ENCODE peak calls at places on chromosomes 6 and 20, in eight cellular contexts. U is IMR-90, B is aorta, R is neuronal stem cell, M is breast epithelium, Z is stomach, L is mesendoderm, N is A549. H is an unnamed sample.

GRCh38 chr6:69181964-69182363 is 546.9 kb downstream of the ADGRB3 start:
- DNase-seq in Z (no peak), M (no peak), N (no peak), B (no peak), U (no peak), R (no peak), L (no peak), H (no peak)

GRCh38 chr6:116975600-116975999 is 98.6 kb downstream of the RFX6 start:
- DNase-seq in M (no peak), R (no peak), Z (no peak), U (peak), L (no peak), N (no peak), B (no peak), H (no peak)

GRCh38 chr20:7137395-7138151 is 370.1 kb downstream of the BMP2 start:
- DNase-seq in R (no peak), Z (no peak), L (no peak), B (no peak), U (no peak), M (no peak), N (no peak), H (no peak)

GRCh38 chr6:18242062-18242851 is 22.1 kb downstream of the DEK start:
- DNase-seq in B (no peak), L (peak), M (no peak), R (no peak), Z (no peak), U (peak), N (no peak), H (peak)

GRCh38 chr20:47847882-47848485 is 62.7 kb upstream of the SULF2 start:
- DNase-seq in Z (no peak), M (no peak), N (no peak), B (no peak), L (peak), R (no peak), U (no peak), H (no peak)

GRCh38 chr20:23349338-23350006 is 1.1 kb upstream of the NXT1 start:
- DNase-seq in L (peak), M (no peak), B (no peak), N (peak), Z (no peak), R (no peak), U (no peak), H (no peak)

GRCh38 chr6:139708342-139709199 is 334.1 kb upstream of the CITED2 start:
- DNase-seq in B (no peak), M (no peak), N (peak), U (peak), L (peak), Z (no peak), R (peak), H (peak)

GRCh38 chr6:79947191-79948173 is at the start of gene ELOVL4:
- DNase-seq in L (peak), U (peak), B (peak), Z (peak), R (peak), N (peak), M (no peak), H (peak)

GRCh38 chr20:38295811-38296210 is 8.1 kb upstream of the BPI start:
- DNase-seq in U (no peak), B (no peak), Z (no peak), M (no peak), R (no peak), N (no peak), L (no peak), H (no peak)

GRCh38 chr6:55977959-55978358 is 102.6 kb upstream of the BMP5 start:
- DNase-seq in M (no peak), B (no peak), Z (no peak), R (no peak), U (no peak), L (no peak), N (no peak), H (no peak)

GRCh38 chr6:158131926-158132325 is 36.1 kb downstream of the SERAC1 start:
- DNase-seq in B (no peak), R (no peak), N (peak), U (peak), L (peak), Z (no peak), M (no peak), H (no peak)

GRCh38 chr6:125414507-125414906 is 112.7 kb upstream of the HDDC2 start:
- DNase-seq in B (no peak), N (no peak), U (no peak), L (no peak), R (no peak), Z (no peak), M (no peak), H (no peak)

GRCh38 chr6:11413728-11414127 is 123.8 kb upstream of the TMEM170B start:
- DNase-seq in R (no peak), L (no peak), B (no peak), Z (no peak), U (peak), M (no peak), N (no peak), H (no peak)

GRCh38 chr6:158374020-158374419 is 61.8 kb downstream of the TULP4 start:
- DNase-seq in N (no peak), R (no peak), Z (no peak), B (no peak), U (peak), L (no peak), M (no peak), H (no peak)

GRCh38 chr20:37276494-37277252 is 12.8 kb upstream of the MANBAL start:
- DNase-seq in B (peak), N (no peak), M (no peak), R (no peak), Z (peak), L (no peak), U (peak), H (peak)

GRCh38 chr6:170366248-170366960 is 59.8 kb downstream of the FAM120B start:
- DNase-seq in U (no peak), L (no peak), B (no peak), R (no peak), M (no peak), N (no peak), Z (no peak), H (no peak)

GRCh38 chr6:160274846-160275510 is 16.4 kb upstream of the SLC22A2 start:
- DNase-seq in L (no peak), M (no peak), R (no peak), Z (no peak), U (no peak), N (no peak), B (no peak), H (no peak)

GRCh38 chr20:47790032-47790965 is 5.0 kb upstream of the SULF2 start:
- DNase-seq in Z (no peak), B (peak), L (no peak), R (no peak), M (no peak), U (peak), N (no peak), H (peak)

GRCh38 chr20:33209789-33210188 is 7.4 kb upstream of the BPIFA3 start:
- DNase-seq in Z (peak), R (peak), L (peak), U (peak), N (peak), B (peak), M (peak), H (no peak)

GRCh38 chr6:127069659-127070279 is 48.7 kb upstream of the RSPO3 start:
- DNase-seq in M (no peak), N (peak), R (peak), L (peak), B (no peak), U (peak), Z (no peak), H (no peak)

GRCh38 chr6:3454206-3455016 is 2.4 kb downstream of the SLC22A23 start:
- DNase-seq in M (no peak), B (no peak), R (no peak), Z (no peak), L (no peak), U (no peak), N (no peak), H (no peak)

GRCh38 chr6:30100585-30101422 is 12.1 kb downstream of the TRIM31 start:
- DNase-seq in M (peak), U (no peak), N (no peak), L (peak), B (no peak), R (no peak), Z (peak), H (no peak)

GRCh38 chr6:15621203-15622044 is 41.4 kb downstream of the DTNBP1 start:
- DNase-seq in L (peak), M (no peak), R (peak), N (no peak), Z (peak), U (peak), B (no peak), H (no peak)

GRCh38 chr20:25863536-25864325 is 167.1 kb upstream of the ZNF337 start:
- DNase-seq in U (no peak), N (no peak), R (no peak), L (peak), M (no peak), B (peak), Z (no peak), H (no peak)

GRCh38 chr6:80144753-80145152 is 38.3 kb downstream of the BCKDHB start:
- DNase-seq in U (no peak), Z (no peak), M (no peak), N (no peak), L (no peak), R (no peak), B (no peak), H (no peak)

GRCh38 chr20:61510778-61511330 is 258.8 kb downstream of the CDH4 start:
- DNase-seq in U (no peak), M (no peak), R (no peak), Z (no peak), B (peak), N (no peak), L (peak), H (no peak)

GRCh38 chr6:19554356-19555225 is 282.6 kb upstream of the ID4 start:
- DNase-seq in U (no peak), N (no peak), R (no peak), M (no peak), B (peak), L (no peak), Z (no peak), H (no peak)

GRCh38 chr6:41519748-41520699 is 26.2 kb upstream of the FOXP4 start:
- DNase-seq in N (no peak), L (peak), B (no peak), U (no peak), Z (peak), M (no peak), R (no peak), H (no peak)

GRCh38 chr6:43803055-43803782 is 33.2 kb downstream of the VEGFA start:
- DNase-seq in R (no peak), U (no peak), M (no peak), B (no peak), L (no peak), N (no peak), Z (no peak), H (no peak)

GRCh38 chr6:166075925-166076324 is 91.7 kb downstream of the TBXT start:
- DNase-seq in L (no peak), R (no peak), B (no peak), M (no peak), U (no peak), N (no peak), Z (no peak), H (no peak)

GRCh38 chr6:29696147-29697129 is 15.5 kb upstream of the ZFP57 start:
- DNase-seq in Z (no peak), N (peak), M (no peak), B (no peak), R (no peak), U (no peak), L (peak), H (no peak)

DNA sequence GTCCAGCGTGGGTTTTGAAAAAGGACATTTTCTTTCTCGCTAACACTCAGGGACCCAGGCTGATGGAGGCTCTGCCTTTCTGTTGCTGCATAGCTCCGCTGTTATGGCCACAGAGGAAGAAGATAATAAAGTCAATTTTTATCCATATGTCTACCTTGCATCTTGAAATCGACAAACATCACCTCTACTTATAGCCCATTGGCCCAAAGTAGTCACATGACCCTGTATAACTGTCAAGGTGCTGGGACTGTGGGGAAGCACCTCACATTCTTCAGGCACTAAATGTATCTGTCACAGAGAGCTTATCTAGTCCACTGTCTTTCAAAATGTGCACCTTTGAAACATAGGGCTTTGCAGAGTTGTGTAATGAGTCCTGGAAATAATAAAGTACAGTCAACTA is 47.6 kb upstream of the RCAN2 start:
- DNase-seq in L (no peak), M (no peak), N (no peak), R (no peak), Z (no peak), B (no peak), U (no peak), H (no peak)
- H3K4me3 ChIP-seq in L (no peak), M (no peak), N (no peak), R (no peak), Z (no peak), B (no peak), U (no peak), H (no peak)

GRCh38 chr6:137808191-137808590 is 58.9 kb upstream of the TNFAIP3 start:
- DNase-seq in L (no peak), R (no peak), N (no peak), B (no peak), U (peak), M (no peak), Z (no peak), H (peak)
- H3K4me3 ChIP-seq in L (no peak), R (no peak), N (no peak), B (no peak), U (no peak), M (no peak), Z (no peak), H (no peak)

DNA sequence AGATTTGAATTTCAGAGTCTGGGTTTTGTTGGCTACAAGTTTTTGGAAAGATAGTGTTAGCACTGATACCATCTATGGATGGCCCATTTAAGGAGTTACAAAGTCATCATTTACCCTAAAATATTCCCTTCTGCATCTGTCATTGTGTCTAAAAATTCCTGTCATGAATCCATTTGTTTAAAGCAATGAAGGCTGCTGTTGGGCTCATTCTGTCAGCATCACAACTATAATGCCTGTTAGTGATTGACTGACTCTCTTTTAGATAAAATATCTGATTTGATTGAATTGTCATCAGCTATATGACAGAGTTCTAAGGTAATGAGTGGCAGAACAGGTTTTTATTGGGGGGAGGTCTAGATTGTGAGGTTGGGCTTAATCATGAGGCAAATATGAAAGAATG is 167.6 kb upstream of the IMPG1 start:
- DNase-seq in R (no peak), B (no peak), M (no peak), N (no peak), Z (no peak), L (no peak), U (no peak), H (no peak)
- H3K4me3 ChIP-seq in R (no peak), B (no peak), M (no peak), N (no peak), Z (no peak), L (no peak), U (no peak), H (no peak)

GRCh38 chr20:19886666-19887288 is 128.7 kb downstream of the RIN2 start:
- DNase-seq in U (peak), R (no peak), N (peak), M (no peak), L (peak), B (no peak), Z (no peak), H (no peak)
- H3K4me3 ChIP-seq in U (peak), R (no peak), N (peak), M (peak), L (no peak), B (no peak), Z (peak), H (no peak)

GRCh38 chr20:45429618-45430017 is 13.7 kb downstream of the PIGT start:
- DNase-seq in Z (no peak), M (no peak), L (no peak), R (no peak), N (no peak), U (no peak), B (no peak), H (no peak)

GRCh38 chr20:45433316-45433715 is 17.4 kb downstream of the PIGT start:
- DNase-seq in Z (no peak), B (no peak), L (peak), M (no peak), U (peak), R (no peak), N (no peak), H (no peak)

GRCh38 chr20:45427236-45428149 is 11.6 kb downstream of the PIGT start:
- DNase-seq in L (no peak), M (no peak), N (no peak), B (no peak), Z (peak), R (no peak), U (no peak), H (no peak)

GRCh38 chr20:45436732-45437485 is 21.0 kb downstream of the PIGT start:
- DNase-seq in U (peak), B (peak), L (peak), R (peak), M (peak), N (peak), Z (peak), H (no peak)

GRCh38 chr20:45432294-45432693 is 16.4 kb downstream of the PIGT start:
- DNase-seq in B (no peak), L (no peak), R (no peak), U (no peak), M (no peak), N (no peak), Z (no peak), H (no peak)
- H3K4me3 ChIP-seq in B (no peak), L (no peak), R (no peak), U (no peak), M (no peak), N (no peak), Z (no peak), H (no peak)

DNA sequence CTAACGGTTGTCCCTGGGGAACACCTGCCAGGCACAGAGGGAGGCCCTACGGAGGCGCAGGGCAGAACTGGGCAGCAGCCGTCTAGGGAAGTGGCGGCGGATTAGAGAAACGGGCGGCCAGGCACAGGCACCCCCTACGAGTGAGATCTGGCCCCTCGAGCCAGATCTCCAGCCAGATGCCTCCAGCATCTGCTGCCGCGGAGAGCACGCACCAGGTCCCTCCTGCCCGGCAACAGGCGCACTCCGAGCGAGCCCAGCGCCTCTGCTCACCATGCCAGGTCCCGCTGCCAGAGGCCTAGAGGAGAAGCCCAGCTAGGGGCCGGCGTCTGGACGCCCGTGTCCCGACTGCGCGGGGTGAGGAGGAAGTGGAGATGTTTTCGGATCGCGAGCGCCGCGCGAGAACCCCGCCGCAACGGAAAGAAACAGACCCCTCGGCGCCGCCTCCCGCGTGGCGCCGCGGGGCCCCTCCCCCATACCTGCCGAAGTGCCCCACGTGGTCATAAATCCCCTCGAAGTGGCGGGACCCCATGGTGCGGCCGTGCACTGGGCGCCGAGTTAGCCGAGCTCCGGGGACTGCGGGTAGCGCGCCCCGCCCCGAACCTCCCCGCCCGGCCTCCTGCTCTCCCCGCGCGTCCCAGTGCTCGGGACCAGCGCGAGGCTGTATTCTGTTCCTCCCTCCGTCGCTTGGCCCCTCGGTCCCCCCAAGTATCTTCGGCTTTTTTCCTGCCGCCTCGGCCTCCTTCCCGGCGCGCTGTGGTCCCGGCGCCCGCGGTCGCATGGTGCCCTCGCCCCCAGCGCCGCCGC is at the start of gene SLC22A16:
- DNase-seq in R (no peak), Z (no peak), M (no peak), L (no peak), U (no peak), N (no peak), B (no peak), H (no peak)
- H3K4me3 ChIP-seq in R (no peak), Z (peak), M (peak), L (no peak), U (no peak), N (peak), B (peak), H (peak)